ENCODE peak calls at places on chromosomes 6 and 20, in four cellular contexts. J is GM12865, K is GM13977, X is left ventricle myocardium inferior. Q is an unnamed sample.

GRCh38 chr6:5173862-5174643 is 86.7 kb downstream of the LYRM4 start:
- DNase-seq in J (peak), K (peak), X (no peak), Q (no peak)

GRCh38 chr20:45857836-45858250 is 429 bp downstream of the ZSWIM3 start:
- DNase-seq in J (peak), K (peak), X (no peak), Q (no peak)

GRCh38 chr20:51525241-51526104 is 17.0 kb downstream of the NFATC2 start:
- DNase-seq in J (peak), K (peak), X (no peak), Q (no peak)

GRCh38 chr6:12384417-12384912 is 94.3 kb downstream of the EDN1 start:
- DNase-seq in J (no peak), K (no peak), X (no peak), Q (no peak)

GRCh38 chr6:111951439-111952140 is 78.3 kb upstream of the FYN start:
- DNase-seq in J (no peak), K (no peak), X (no peak), Q (no peak)

GRCh38 chr20:49608752-49609670 is 41.1 kb upstream of the PTGIS start:
- DNase-seq in J (peak), K (peak), X (peak), Q (peak)

GRCh38 chr6:53792016-53792415 is 2.8 kb upstream of the LRRC1 start:
- DNase-seq in J (no peak), K (no peak), X (no peak), Q (no peak)

GRCh38 chr6:168045141-168045691 is 33.8 kb downstream of the FRMD1 start:
- DNase-seq in J (no peak), K (no peak), X (no peak), Q (no peak)

GRCh38 chr20:25858495-25859425 is 162.1 kb upstream of the ZNF337 start:
- DNase-seq in J (no peak), K (no peak), X (no peak), Q (no peak)

GRCh38 chr6:149723771-149724417 is 6.0 kb upstream of the LATS1 start:
- DNase-seq in J (peak), K (no peak), X (no peak), Q (no peak)

GRCh38 chr6:113859349-113860164 is 2.4 kb downstream of the MARCKS start:
- DNase-seq in J (peak), K (peak), X (peak), Q (peak)

Q was measured in breast epithelium.